ENCODE peak calls at places on chromosomes 16 and 17, in six cellular contexts. R is uterus, E is hepatocyte, T is bronchial epithelial cell, U is RWPE2, Y is fibroblast of the aortic adventitia. M is an unnamed sample.

GRCh38 chr17:63700528-63701441 is 860 bp upstream of the LIMD2 start:
- DNase-seq in E (peak; percentile 48), R (peak; percentile 56), U (no peak), T (no peak), Y (no peak), M (peak; percentile 69)

GRCh38 chr16:73288435-73288834 is 240.5 kb upstream of the ZFHX3 start:
- DNase-seq in T (no peak), E (no peak), U (no peak), R (no peak), Y (no peak), M (no peak)

GRCh38 chr17:36514856-36515255 is 19.8 kb downstream of the MYO19 start:
- DNase-seq in U (no peak), R (no peak), T (no peak), Y (no peak), E (no peak), M (no peak)

GRCh38 chr16:83689385-83689831 is 118.4 kb upstream of the HSBP1 start:
- DNase-seq in T (peak; percentile 94), E (peak; percentile 40), R (no peak), U (no peak), Y (peak; percentile 94), M (peak; percentile 22)

GRCh38 chr16:31265329-31266245 is 5.8 kb downstream of the ITGAM start:
- DNase-seq in U (peak; percentile 78), T (peak; percentile 88), E (peak; percentile 26), Y (peak; percentile 10), R (no peak), M (peak; percentile 92)

GRCh38 chr17:27601975-27602302 is 29.0 kb upstream of the LGALS9 start:
- DNase-seq in T (no peak), E (no peak), Y (peak; percentile 7), R (no peak), U (no peak), M (no peak)

GRCh38 chr16:87436225-87437172 is 44.4 kb downstream of the MAP1LC3B start:
- DNase-seq in R (no peak), Y (peak; percentile 57), T (no peak), U (no peak), E (no peak), M (peak; percentile 65)

GRCh38 chr17:45282683-45283644 is 21.1 kb upstream of the SPATA32 start:
- DNase-seq in E (peak; percentile 58), R (peak; percentile 42), T (no peak), Y (no peak), U (no peak), M (peak; percentile 48)

DNA sequence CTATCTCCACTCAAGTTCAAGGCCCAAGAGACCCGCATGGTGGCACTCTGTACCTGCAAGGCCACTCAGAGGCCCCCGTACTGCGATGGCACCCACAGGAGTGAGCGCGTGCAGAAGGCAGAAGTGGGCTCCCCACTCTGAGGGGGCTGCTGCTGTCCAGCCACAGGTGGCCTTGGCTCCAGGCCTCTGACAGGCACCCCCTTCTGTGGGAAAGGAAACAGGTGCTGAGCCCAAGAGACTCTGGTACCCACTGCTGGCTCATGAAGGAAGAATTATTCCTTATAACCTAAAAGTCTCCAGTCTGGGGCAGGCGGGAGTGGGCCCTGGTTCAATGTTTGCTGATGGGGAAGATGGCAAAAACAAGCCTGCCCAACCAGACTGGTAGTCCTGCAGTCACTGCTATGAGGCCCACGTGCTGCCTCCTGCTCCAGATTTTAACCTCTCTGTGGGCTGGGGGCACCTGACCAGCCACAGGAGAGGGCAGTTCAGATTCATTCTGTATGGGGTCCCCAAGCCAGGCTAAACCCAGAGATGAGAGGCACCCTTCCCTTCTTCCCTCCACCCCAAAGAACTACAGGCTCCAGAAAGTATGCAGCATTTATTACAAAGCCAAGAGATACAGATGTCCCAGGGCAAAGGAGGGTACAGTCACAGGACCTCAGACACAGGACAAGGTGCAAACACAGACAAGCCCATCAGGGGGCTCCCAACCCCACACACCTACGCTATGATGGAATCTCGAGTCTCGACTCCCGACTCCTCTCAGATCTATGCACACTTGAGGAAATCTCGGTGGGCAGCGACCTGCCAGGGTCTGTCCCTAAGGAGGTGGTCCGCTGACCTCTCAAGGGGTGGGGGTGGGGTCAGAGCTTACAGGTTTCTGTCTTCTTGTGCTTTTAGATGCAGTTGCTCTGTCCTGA is 3.4 kb downstream of the CISD3 start:
- DNase-seq in E (no peak), R (no peak), Y (no peak), U (no peak), T (no peak), M (peak; percentile 64)
- TF ChIP-seq CTCF in E (peak; percentile 24), R (no peak), Y (no peak), U (no peak), T (peak; percentile 27), M (peak; percentile 63)

GRCh38 chr17:77821114-77821513 is 137.4 kb upstream of the TNRC6C start:
- DNase-seq in Y (no peak), R (no peak), E (no peak), U (no peak), T (no peak), M (peak; percentile 24)
- TF ChIP-seq CTCF in Y (no peak), R (no peak), E (no peak), U (no peak), T (no peak), M (no peak)

DNA sequence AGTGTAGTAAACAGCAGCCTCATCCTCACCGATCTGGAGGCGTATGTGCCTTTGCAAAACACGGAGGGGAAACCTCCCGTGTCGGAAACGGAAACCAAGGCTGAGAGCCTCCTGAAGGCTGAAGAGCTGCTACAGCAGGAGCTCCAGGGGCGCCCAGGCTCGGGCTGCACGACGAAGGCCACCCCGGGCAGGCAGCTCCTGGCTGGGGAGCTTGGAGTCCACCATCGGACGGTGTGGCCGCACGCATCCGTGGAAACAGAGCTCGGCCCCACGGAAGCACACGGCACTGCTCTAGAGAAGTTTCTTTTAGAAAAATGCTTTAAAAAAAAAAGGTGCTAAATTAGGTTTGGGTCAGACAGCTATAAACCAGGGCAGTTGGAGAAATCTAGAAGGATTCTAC is 71.5 kb downstream of the ZNF778 start:
- DNase-seq in R (no peak), Y (no peak), U (no peak), E (no peak), T (no peak), M (no peak)
- TF ChIP-seq CTCF in R (no peak), Y (no peak), U (no peak), E (no peak), T (no peak), M (no peak)

GRCh38 chr17:80111702-80112470 is 10.5 kb downstream of the GAA start:
- DNase-seq in R (no peak), U (peak; percentile 58), E (peak; percentile 2), T (no peak), Y (no peak), M (no peak)
- TF ChIP-seq CTCF in R (no peak), U (no peak), E (no peak), T (no peak), Y (no peak), M (no peak)

DNA sequence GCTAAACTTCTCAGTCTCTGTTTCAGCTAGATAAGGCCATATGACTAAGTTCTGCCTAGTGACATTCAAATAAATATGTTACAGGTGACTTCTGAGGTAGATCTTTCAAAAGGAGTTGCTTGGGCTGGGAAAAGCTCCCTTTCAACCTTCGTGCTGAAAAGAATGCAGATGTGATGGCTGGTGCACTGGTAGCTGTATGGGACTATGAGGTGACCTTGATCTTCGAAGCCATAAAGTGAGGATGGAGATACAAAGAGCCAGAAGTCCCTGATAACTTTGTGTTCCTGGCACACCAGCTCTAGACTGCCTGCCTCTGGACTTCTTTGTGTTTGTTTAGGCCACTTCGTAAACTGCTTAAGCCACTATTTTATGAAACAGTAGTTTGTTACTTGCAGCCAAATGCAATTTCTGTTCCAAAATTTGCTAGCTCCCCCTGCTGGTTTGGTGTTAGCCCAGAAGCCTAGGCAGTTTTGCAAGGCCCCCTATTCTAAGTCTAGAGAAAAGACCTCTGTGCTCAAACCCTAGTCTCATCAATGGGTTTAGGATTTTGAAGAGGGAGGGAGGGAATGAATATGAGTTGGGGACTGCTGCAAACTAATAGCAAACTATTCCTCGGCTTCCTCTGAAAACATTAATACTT is 23.3 kb upstream of the ERCC4 start:
- DNase-seq in T (no peak), R (no peak), E (no peak), Y (no peak), U (no peak), M (peak; percentile 12)
- TF ChIP-seq CTCF in T (peak; percentile 12), R (no peak), E (no peak), Y (peak; percentile 23), U (peak; percentile 34), M (no peak)

DNA sequence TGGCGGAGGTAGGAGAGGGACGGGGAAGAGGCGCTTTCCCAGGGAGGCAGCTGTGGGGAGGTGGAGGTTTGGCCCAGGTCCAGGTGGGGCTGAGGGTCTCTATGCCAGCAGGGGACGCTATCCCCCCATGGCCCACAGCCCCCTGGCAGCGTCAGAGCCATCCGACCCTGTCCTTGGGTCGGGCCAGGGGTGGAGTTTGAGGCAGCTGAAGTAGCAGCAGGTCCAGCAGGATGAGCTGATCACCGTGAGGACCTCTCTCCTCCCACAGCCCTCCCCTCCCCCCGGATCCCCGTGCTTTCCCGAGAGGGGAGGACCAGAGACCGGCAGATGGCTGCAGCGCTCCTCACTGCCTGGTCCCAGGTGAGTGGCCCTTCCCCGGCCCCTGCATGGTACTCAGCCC is 3.2 kb downstream of the ZNF205 start:
- DNase-seq in R (no peak), Y (no peak), T (no peak), U (no peak), E (no peak), M (no peak)
- TF ChIP-seq CTCF in R (no peak), Y (no peak), T (no peak), U (no peak), E (no peak), M (no peak)

DNA sequence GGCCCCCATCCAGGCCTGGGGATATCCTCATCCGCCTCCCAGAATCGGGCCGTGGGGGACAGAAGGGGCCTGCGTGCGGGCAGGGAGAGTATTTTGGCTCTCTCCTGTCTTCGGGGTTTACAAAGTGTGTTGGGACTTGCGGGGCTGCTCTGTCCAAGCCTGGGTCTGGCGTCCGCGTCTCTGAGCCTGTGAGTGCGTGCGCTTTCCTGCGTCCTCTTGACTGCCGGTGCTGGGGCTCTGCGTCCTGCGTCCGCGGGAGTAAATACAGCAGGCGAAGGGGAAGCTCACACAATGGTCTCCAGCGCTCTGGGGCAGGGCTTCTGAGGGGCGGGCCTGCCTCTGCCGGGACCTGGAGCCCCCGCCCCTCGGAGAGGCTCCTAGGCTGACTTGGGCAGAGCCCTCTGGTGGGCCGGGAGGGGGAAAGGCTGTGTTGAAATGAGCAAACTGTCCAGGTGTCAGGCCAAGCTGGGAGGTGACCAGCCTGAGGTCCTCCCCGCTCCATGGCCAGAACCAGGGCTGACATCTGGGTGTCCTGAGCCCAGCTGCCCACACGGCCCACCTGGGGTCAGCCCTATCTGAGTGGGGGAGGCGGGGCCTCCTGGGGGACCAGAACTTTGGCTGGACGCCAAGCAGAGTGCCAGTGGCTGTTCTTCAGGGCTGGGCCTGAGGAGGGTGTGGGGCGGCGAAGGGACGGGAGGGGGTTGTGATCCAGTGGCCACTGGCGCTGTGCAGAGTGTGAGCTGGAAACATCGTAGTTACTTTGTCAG is 233.6 kb downstream of the SEC14L1 start:
- DNase-seq in R (peak; percentile 83), U (no peak), T (no peak), E (peak; percentile 94), Y (peak; percentile 90), M (peak; percentile 89)
- TF ChIP-seq CTCF in R (peak; percentile 36), U (no peak), T (no peak), E (peak; percentile 44), Y (peak; percentile 57), M (peak; percentile 31)